ENCODE peak calls at places on chromosomes 12 and 14, in four cellular contexts. One of them, this sample, is unnamed.

GRCh38 chr12:46493352-46494209 is 121.0 kb upstream of the SLC38A2 start:
- DNase-seq in adipocyte: no peak
- DNase-seq in foreskin fibroblast: no peak
- DNase-seq in pancreas: no peak
- DNase-seq in this sample: no peak

GRCh38 chr14:53113992-53114391 is 39.1 kb downstream of the DDHD1 start:
- DNase-seq in adipocyte: no peak
- DNase-seq in pancreas: no peak
- DNase-seq in foreskin fibroblast: no peak
- DNase-seq in this sample: no peak

GRCh38 chr14:36315159-36315853 is 5.1 kb downstream of the MBIP start:
- DNase-seq in foreskin fibroblast: no peak
- DNase-seq in adipocyte: no peak
- DNase-seq in pancreas: no peak
- DNase-seq in this sample: no peak

GRCh38 chr12:132452596-132453350 is 37.2 kb upstream of the FBRSL1 start:
- DNase-seq in adipocyte: no peak
- DNase-seq in pancreas: no peak
- DNase-seq in foreskin fibroblast: no peak
- DNase-seq in this sample: no peak

GRCh38 chr14:93263416-93263815 is 56.4 kb downstream of the UBR7 start:
- DNase-seq in pancreas: no peak
- DNase-seq in foreskin fibroblast: peak
- DNase-seq in adipocyte: peak
- DNase-seq in this sample: peak

GRCh38 chr12:26434299-26434915 is 239.0 kb downstream of the SSPN start:
- DNase-seq in pancreas: no peak
- DNase-seq in foreskin fibroblast: peak
- DNase-seq in adipocyte: peak
- DNase-seq in this sample: peak

GRCh38 chr12:107973950-107974349 is 155.1 kb upstream of the WSCD2 start:
- DNase-seq in foreskin fibroblast: no peak
- DNase-seq in adipocyte: no peak
- DNase-seq in pancreas: no peak
- DNase-seq in this sample: no peak

GRCh38 chr12:128486951-128487350 is 220.0 kb downstream of the TMEM132C start:
- DNase-seq in foreskin fibroblast: no peak
- DNase-seq in adipocyte: no peak
- DNase-seq in pancreas: no peak
- DNase-seq in this sample: no peak

GRCh38 chr14:85415015-85415712 is 114.8 kb upstream of the FLRT2 start:
- DNase-seq in pancreas: peak
- DNase-seq in foreskin fibroblast: peak
- DNase-seq in adipocyte: peak
- DNase-seq in this sample: peak

GRCh38 chr14:104935026-104935650 is 10.5 kb downstream of the PLD4 start:
- DNase-seq in pancreas: no peak
- DNase-seq in foreskin fibroblast: no peak
- DNase-seq in adipocyte: no peak
- DNase-seq in this sample: no peak

GRCh38 chr14:26255213-26255612 is 342.6 kb downstream of the NOVA1 start:
- DNase-seq in foreskin fibroblast: peak
- DNase-seq in pancreas: no peak
- DNase-seq in adipocyte: peak
- DNase-seq in this sample: peak

GRCh38 chr12:95096852-95097251 is 23.4 kb upstream of the NR2C1 start:
- DNase-seq in pancreas: peak
- DNase-seq in foreskin fibroblast: peak
- DNase-seq in adipocyte: no peak
- DNase-seq in this sample: no peak

GRCh38 chr12:39541471-39541870 is 78.1 kb downstream of the ABCD2 start:
- DNase-seq in pancreas: no peak
- DNase-seq in foreskin fibroblast: no peak
- DNase-seq in adipocyte: no peak
- DNase-seq in this sample: no peak

GRCh38 chr12:49279706-49280159 is 14.9 kb downstream of the TUBA1C start:
- DNase-seq in foreskin fibroblast: no peak
- DNase-seq in pancreas: no peak
- DNase-seq in adipocyte: no peak
- DNase-seq in this sample: peak

GRCh38 chr14:71029236-71029781 is 122.0 kb downstream of the PCNX1 start:
- DNase-seq in pancreas: no peak
- DNase-seq in foreskin fibroblast: no peak
- DNase-seq in adipocyte: no peak
- DNase-seq in this sample: peak

GRCh38 chr12:513446-513845 is 53.7 kb downstream of the B4GALNT3 start:
- DNase-seq in adipocyte: no peak
- DNase-seq in pancreas: no peak
- DNase-seq in foreskin fibroblast: no peak
- DNase-seq in this sample: no peak

GRCh38 chr12:82635263-82635662 is 51.4 kb upstream of the TMTC2 start:
- DNase-seq in adipocyte: no peak
- DNase-seq in foreskin fibroblast: no peak
- DNase-seq in pancreas: no peak
- DNase-seq in this sample: no peak

GRCh38 chr14:99479903-99480855 is 480 bp downstream of the SETD3 start:
- DNase-seq in adipocyte: peak
- DNase-seq in pancreas: peak
- DNase-seq in foreskin fibroblast: peak
- DNase-seq in this sample: no peak

GRCh38 chr12:64884728-64885127 is 60.3 kb downstream of the TBC1D30 start:
- DNase-seq in foreskin fibroblast: no peak
- DNase-seq in pancreas: no peak
- DNase-seq in adipocyte: no peak
- DNase-seq in this sample: no peak

GRCh38 chr12:27966870-27967269 is 5.7 kb downstream of the PTHLH start:
- DNase-seq in pancreas: no peak
- DNase-seq in foreskin fibroblast: peak
- DNase-seq in adipocyte: peak
- DNase-seq in this sample: peak

GRCh38 chr12:28057856-28058615 is 85.5 kb upstream of the PTHLH start:
- DNase-seq in pancreas: no peak
- DNase-seq in foreskin fibroblast: no peak
- DNase-seq in adipocyte: no peak
- DNase-seq in this sample: peak

GRCh38 chr12:65603428-65604351 is 220.6 kb upstream of the HMGA2 start:
- DNase-seq in pancreas: peak
- DNase-seq in foreskin fibroblast: peak
- DNase-seq in adipocyte: peak
- DNase-seq in this sample: peak

GRCh38 chr12:64531665-64532334 is 78.5 kb upstream of the RASSF3 start:
- DNase-seq in pancreas: no peak
- DNase-seq in adipocyte: no peak
- DNase-seq in foreskin fibroblast: no peak
- DNase-seq in this sample: no peak

GRCh38 chr12:2142068-2142467 is 89.3 kb downstream of the CACNA1C start:
- DNase-seq in pancreas: no peak
- DNase-seq in adipocyte: no peak
- DNase-seq in foreskin fibroblast: no peak
- DNase-seq in this sample: no peak

GRCh38 chr14:62616668-62617067 is 428.6 kb downstream of the KCNH5 start:
- DNase-seq in adipocyte: no peak
- DNase-seq in foreskin fibroblast: no peak
- DNase-seq in pancreas: no peak
- DNase-seq in this sample: no peak

GRCh38 chr12:65534105-65534841 is 255.8 kb downstream of the MSRB3 start:
- DNase-seq in foreskin fibroblast: no peak
- DNase-seq in pancreas: no peak
- DNase-seq in adipocyte: no peak
- DNase-seq in this sample: no peak

This sample was measured in renal cortical epithelial cell.